ENCODE peak calls at places on chromosomes 3 and 15, in six cellular contexts. One of them, this sample, is unnamed.

GRCh38 chr15:73518180-73518862 is 75.4 kb downstream of the REC114 start:
- DNase-seq in K562: no peak
- DNase-seq in IMR-90: no peak
- DNase-seq in mammary epithelial cell: no peak
- DNase-seq in PC-3: no peak
- DNase-seq in GM23338: peak; percentile 81
- DNase-seq in this sample: no peak

GRCh38 chr15:44781128-44781810 is 44.9 kb downstream of the TRIM69 start:
- DNase-seq in mammary epithelial cell: no peak
- DNase-seq in IMR-90: no peak
- DNase-seq in PC-3: no peak
- DNase-seq in GM23338: no peak
- DNase-seq in K562: peak; percentile 21
- DNase-seq in this sample: no peak

GRCh38 chr15:70954176-70954575 is 61.5 kb downstream of the LRRC49 start:
- DNase-seq in GM23338: no peak
- DNase-seq in PC-3: no peak
- DNase-seq in K562: no peak
- DNase-seq in mammary epithelial cell: no peak
- DNase-seq in IMR-90: no peak
- DNase-seq in this sample: no peak

GRCh38 chr3:127258733-127259132 is 29.1 kb downstream of the PRR20G start:
- DNase-seq in K562: no peak
- DNase-seq in IMR-90: no peak
- DNase-seq in mammary epithelial cell: no peak
- DNase-seq in PC-3: no peak
- DNase-seq in GM23338: no peak
- DNase-seq in this sample: no peak

GRCh38 chr3:126983276-126983652 is 349 bp downstream of the PLXNA1 start:
- DNase-seq in PC-3: no peak
- DNase-seq in mammary epithelial cell: no peak
- DNase-seq in K562: peak; percentile 40
- DNase-seq in GM23338: no peak
- DNase-seq in IMR-90: no peak
- DNase-seq in this sample: peak; percentile 59

GRCh38 chr3:48952510-48953118 is 34.0 kb downstream of the ARIH2 start:
- DNase-seq in PC-3: peak; percentile 59
- DNase-seq in mammary epithelial cell: peak; percentile 33
- DNase-seq in IMR-90: no peak
- DNase-seq in GM23338: peak; percentile 85
- DNase-seq in K562: no peak
- DNase-seq in this sample: peak; percentile 56

GRCh38 chr3:72679540-72680198 is 168.6 kb downstream of the SHQ1 start:
- DNase-seq in mammary epithelial cell: peak; percentile 40
- DNase-seq in IMR-90: no peak
- DNase-seq in PC-3: no peak
- DNase-seq in K562: no peak
- DNase-seq in GM23338: no peak
- DNase-seq in this sample: no peak

GRCh38 chr15:60520041-60520824 is 41.3 kb upstream of the ICE2 start:
- DNase-seq in GM23338: peak; percentile 21
- DNase-seq in PC-3: peak; percentile 93
- DNase-seq in K562: no peak
- DNase-seq in IMR-90: peak; percentile 61
- DNase-seq in mammary epithelial cell: peak; percentile 92
- DNase-seq in this sample: no peak

GRCh38 chr3:54870423-54870822 is 57.4 kb downstream of the LRTM1 start:
- DNase-seq in GM23338: peak; percentile 35
- DNase-seq in PC-3: peak; percentile 85
- DNase-seq in mammary epithelial cell: peak; percentile 69
- DNase-seq in IMR-90: peak; percentile 97
- DNase-seq in K562: peak; percentile 22
- DNase-seq in this sample: peak; percentile 74

GRCh38 chr3:113245775-113246174 is 34.4 kb downstream of the BOC start:
- DNase-seq in PC-3: no peak
- DNase-seq in K562: no peak
- DNase-seq in mammary epithelial cell: no peak
- DNase-seq in IMR-90: peak; percentile 15
- DNase-seq in GM23338: no peak
- DNase-seq in this sample: no peak

GRCh38 chr15:79117442-79118204 is 27.0 kb upstream of the RASGRF1 start:
- DNase-seq in IMR-90: no peak
- DNase-seq in K562: no peak
- DNase-seq in GM23338: peak; percentile 54
- DNase-seq in mammary epithelial cell: no peak
- DNase-seq in PC-3: no peak
- DNase-seq in this sample: no peak

GRCh38 chr3:50299929-50300680 is 900 bp upstream of the HYAL3 start:
- DNase-seq in mammary epithelial cell: peak; percentile 82
- DNase-seq in GM23338: no peak
- DNase-seq in K562: peak; percentile 19
- DNase-seq in IMR-90: peak; percentile 57
- DNase-seq in PC-3: no peak
- DNase-seq in this sample: no peak

GRCh38 chr3:195040773-195041520 is 230.0 kb downstream of the XXYLT1 start:
- DNase-seq in GM23338: no peak
- DNase-seq in K562: no peak
- DNase-seq in mammary epithelial cell: peak; percentile 31
- DNase-seq in IMR-90: no peak
- DNase-seq in PC-3: peak; percentile 42
- DNase-seq in this sample: no peak

GRCh38 chr3:82088749-82089148 is 327.3 kb upstream of the GBE1 start:
- DNase-seq in GM23338: no peak
- DNase-seq in PC-3: no peak
- DNase-seq in K562: no peak
- DNase-seq in IMR-90: no peak
- DNase-seq in mammary epithelial cell: no peak
- DNase-seq in this sample: no peak

GRCh38 chr3:31247850-31248618 is 284.7 kb upstream of the STT3B start:
- DNase-seq in GM23338: no peak
- DNase-seq in K562: no peak
- DNase-seq in mammary epithelial cell: peak; percentile 70
- DNase-seq in IMR-90: no peak
- DNase-seq in PC-3: peak; percentile 82
- DNase-seq in this sample: peak; percentile 45

GRCh38 chr15:76449455-76449854 is 112.9 kb downstream of the ISL2 start:
- DNase-seq in IMR-90: no peak
- DNase-seq in mammary epithelial cell: no peak
- DNase-seq in K562: no peak
- DNase-seq in PC-3: no peak
- DNase-seq in GM23338: no peak
- DNase-seq in this sample: no peak

GRCh38 chr3:72453686-72454085 is 394.6 kb downstream of the SHQ1 start:
- DNase-seq in K562: no peak
- DNase-seq in GM23338: no peak
- DNase-seq in IMR-90: no peak
- DNase-seq in mammary epithelial cell: no peak
- DNase-seq in PC-3: no peak
- DNase-seq in this sample: no peak

GRCh38 chr15:53378096-53378620 is 381.3 kb downstream of the WDR72 start:
- DNase-seq in GM23338: no peak
- DNase-seq in PC-3: no peak
- DNase-seq in mammary epithelial cell: no peak
- DNase-seq in K562: no peak
- DNase-seq in IMR-90: no peak
- DNase-seq in this sample: no peak

GRCh38 chr3:11244131-11244677 is 28.0 kb upstream of the ATG7 start:
- DNase-seq in K562: no peak
- DNase-seq in GM23338: peak; percentile 44
- DNase-seq in mammary epithelial cell: peak; percentile 47
- DNase-seq in IMR-90: peak; percentile 47
- DNase-seq in PC-3: peak; percentile 79
- DNase-seq in this sample: no peak

DNA sequence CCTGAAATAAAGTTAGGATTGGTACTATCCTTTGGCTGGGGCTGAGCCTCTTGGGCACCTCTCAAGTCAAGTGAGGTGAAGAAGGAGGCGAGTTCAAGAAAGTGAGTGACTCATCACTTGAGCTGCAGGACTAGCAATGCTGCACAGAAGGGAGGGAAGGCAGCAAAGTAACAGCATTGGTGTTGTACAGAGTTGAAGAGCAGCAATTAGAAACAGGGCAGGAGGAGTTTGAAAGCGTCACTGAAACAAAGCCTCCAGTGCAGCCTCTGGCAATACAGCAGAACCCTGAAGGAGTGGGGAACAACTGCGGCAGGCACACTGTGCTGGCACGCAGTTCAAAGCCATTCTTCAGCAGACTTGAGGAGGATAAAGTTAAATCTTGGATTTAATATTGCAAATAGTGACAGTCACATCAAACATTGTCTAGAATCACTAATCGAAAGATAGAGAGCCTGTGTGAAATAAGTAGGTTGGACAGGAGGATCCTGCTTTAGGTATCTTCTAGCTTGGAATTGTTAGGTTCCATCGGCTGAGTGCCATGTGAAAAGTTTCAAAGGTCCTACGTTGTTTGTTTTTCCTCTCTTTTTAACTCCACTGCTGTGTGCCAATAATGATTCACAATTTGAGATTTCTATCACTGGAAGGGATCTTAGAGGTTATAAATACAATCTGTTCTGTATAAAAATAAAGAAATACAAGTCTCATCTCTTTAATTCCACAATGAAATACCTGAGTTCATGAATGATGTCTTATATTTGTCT is 479.8 kb downstream of the NAALADL2 start:
- DNase-seq in K562: no peak
- DNase-seq in PC-3: peak; percentile 74
- DNase-seq in IMR-90: peak; percentile 73
- DNase-seq in mammary epithelial cell: peak; percentile 74
- DNase-seq in GM23338: peak; percentile 41
- DNase-seq in this sample: peak; percentile 16
- H2AFZ ChIP-seq in K562: no peak overlapping the region
- H2AFZ ChIP-seq in PC-3: peak overlapping the region; percentile 57
- H2AFZ ChIP-seq in IMR-90: peak overlapping the region; percentile 74
- H2AFZ ChIP-seq in mammary epithelial cell: no peak overlapping the region
- H2AFZ ChIP-seq in GM23338: peak overlapping the region; percentile 89
- H2AFZ ChIP-seq in this sample: no peak overlapping the region

GRCh38 chr15:84826369-84826823 is 9.2 kb downstream of the ALPK3 start:
- DNase-seq in GM23338: peak; percentile 85
- DNase-seq in mammary epithelial cell: peak; percentile 36
- DNase-seq in K562: peak; percentile 72
- DNase-seq in PC-3: peak; percentile 67
- DNase-seq in IMR-90: no peak
- DNase-seq in this sample: peak; percentile 44
- TF ChIP-seq CTCF in GM23338: peak; percentile 87
- TF ChIP-seq CTCF in mammary epithelial cell: peak; percentile 44
- TF ChIP-seq CTCF in K562: peak; percentile 89
- TF ChIP-seq CTCF in PC-3: peak; percentile 77
- TF ChIP-seq CTCF in IMR-90: no peak
- TF ChIP-seq CTCF in this sample: peak; percentile 41

GRCh38 chr3:58119221-58119620 is 91.6 kb downstream of the DNASE1L3 start:
- DNase-seq in IMR-90: no peak
- DNase-seq in mammary epithelial cell: no peak
- DNase-seq in PC-3: no peak
- DNase-seq in GM23338: no peak
- DNase-seq in K562: no peak
- DNase-seq in this sample: no peak

GRCh38 chr3:58120075-58120812 is 90.5 kb downstream of the DNASE1L3 start:
- DNase-seq in IMR-90: no peak
- DNase-seq in PC-3: no peak
- DNase-seq in mammary epithelial cell: no peak
- DNase-seq in GM23338: no peak
- DNase-seq in K562: no peak
- DNase-seq in this sample: no peak

GRCh38 chr3:58117561-58118305 is 93.0 kb downstream of the DNASE1L3 start:
- DNase-seq in IMR-90: peak; percentile 22
- DNase-seq in K562: no peak
- DNase-seq in PC-3: no peak
- DNase-seq in GM23338: no peak
- DNase-seq in mammary epithelial cell: no peak
- DNase-seq in this sample: no peak

GRCh38 chr3:58116985-58117384 is 93.8 kb downstream of the DNASE1L3 start:
- DNase-seq in IMR-90: peak; percentile 10
- DNase-seq in GM23338: no peak
- DNase-seq in mammary epithelial cell: no peak
- DNase-seq in PC-3: no peak
- DNase-seq in K562: no peak
- DNase-seq in this sample: no peak

DNA sequence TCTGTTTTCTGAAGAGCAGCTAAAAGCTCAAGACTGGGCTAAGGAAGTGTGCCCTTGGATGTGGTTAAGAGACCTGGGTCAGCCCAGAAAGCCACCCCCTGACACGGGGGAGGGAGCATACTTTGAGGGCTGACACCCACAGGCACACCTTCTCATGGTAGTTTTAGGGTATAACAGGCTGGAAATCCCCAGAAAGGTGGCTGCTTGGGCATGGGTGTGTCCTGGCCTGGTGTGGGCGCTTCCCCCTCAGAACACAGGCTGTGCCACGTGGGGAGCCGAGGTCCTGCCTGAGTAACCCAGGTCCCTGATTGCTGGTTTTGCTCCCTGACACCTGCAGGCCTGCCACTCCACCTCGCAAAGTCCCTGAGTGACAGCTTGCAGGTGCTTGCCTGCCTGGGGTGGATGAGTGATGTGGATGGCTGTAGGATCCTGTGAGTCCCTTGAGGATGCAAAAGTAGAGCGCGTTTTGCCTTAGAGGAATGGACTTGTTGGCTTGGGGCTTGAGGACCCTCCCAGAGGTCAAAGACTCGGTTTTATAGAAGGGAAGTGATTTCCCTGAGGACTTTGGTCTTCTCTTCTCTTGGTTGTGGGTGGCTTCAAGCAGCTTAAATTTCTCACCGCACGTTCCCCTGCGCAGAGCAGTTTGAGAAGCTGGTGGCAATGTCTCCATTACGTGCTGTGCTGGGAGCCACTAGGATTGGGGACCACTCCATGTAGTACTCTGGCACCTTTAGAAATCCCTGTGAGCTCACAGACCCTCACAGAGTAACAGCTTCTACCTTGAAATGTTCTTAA is 94.4 kb downstream of the DNASE1L3 start:
- DNase-seq in mammary epithelial cell: no peak
- DNase-seq in GM23338: no peak
- DNase-seq in IMR-90: no peak
- DNase-seq in PC-3: no peak
- DNase-seq in K562: no peak
- DNase-seq in this sample: no peak
- H2AFZ ChIP-seq in mammary epithelial cell: no peak overlapping the region
- H2AFZ ChIP-seq in GM23338: no peak overlapping the region
- H2AFZ ChIP-seq in IMR-90: no peak overlapping the region
- H2AFZ ChIP-seq in PC-3: no peak overlapping the region
- H2AFZ ChIP-seq in K562: no peak overlapping the region
- H2AFZ ChIP-seq in this sample: no peak overlapping the region

GRCh38 chr3:190504354-190505125 is 9.3 kb upstream of the IL1RAP start:
- DNase-seq in PC-3: no peak
- DNase-seq in mammary epithelial cell: peak; percentile 68
- DNase-seq in IMR-90: peak; percentile 27
- DNase-seq in K562: no peak
- DNase-seq in GM23338: peak; percentile 39
- DNase-seq in this sample: no peak
- TF ChIP-seq CTCF in PC-3: peak; percentile 40
- TF ChIP-seq CTCF in mammary epithelial cell: peak; percentile 8
- TF ChIP-seq CTCF in IMR-90: no peak
- TF ChIP-seq CTCF in K562: no peak
- TF ChIP-seq CTCF in GM23338: peak; percentile 25
- TF ChIP-seq CTCF in this sample: no peak

This sample was measured in hepatocyte.